ENCODE peak calls at places on chromosome 14, in eight cellular contexts. N, M, P, H, U, Z, S and L are unnamed samples.

GRCh38 chr14:96249016-96249415 is 7.0 kb upstream of the BDKRB1 start:
- DNase-seq in N (peak; percentile 98), M (peak; percentile 90), P (no peak), H (peak; percentile 89), U (no peak), Z (no peak), S (no peak), L (peak; percentile 78)

GRCh38 chr14:92880851-92881250 is 42.1 kb upstream of the CHGA start:
- DNase-seq in N (peak; percentile 52), M (peak; percentile 58), P (no peak), H (peak; percentile 55), U (no peak), Z (peak; percentile 43), S (no peak), L (peak; percentile 18)

GRCh38 chr14:100142073-100143040 is 17.1 kb downstream of the DEGS2 start:
- DNase-seq in N (no peak), M (peak; percentile 26), P (peak; percentile 84), H (no peak), U (no peak), Z (no peak), S (no peak), L (no peak)

GRCh38 chr14:102909462-102909861 is 13.0 kb upstream of the AMN start:
- DNase-seq in N (no peak), M (no peak), P (no peak), H (no peak), U (no peak), Z (no peak), S (no peak), L (no peak)

GRCh38 chr14:85468815-85469214 is 61.1 kb upstream of the FLRT2 start:
- DNase-seq in N (no peak), M (no peak), P (no peak), H (no peak), U (no peak), Z (no peak), S (no peak), L (no peak)

GRCh38 chr14:104879983-104880565 is 15.0 kb downstream of the CEP170B start:
- DNase-seq in N (no peak), M (no peak), P (no peak), H (no peak), U (no peak), Z (no peak), S (no peak), L (no peak)

GRCh38 chr14:102341566-102341965 is 21.1 kb downstream of the CINP start:
- DNase-seq in N (no peak), M (no peak), P (no peak), H (no peak), U (no peak), Z (no peak), S (no peak), L (no peak)

GRCh38 chr14:100827751-100828447 is 2.0 kb downstream of the MEG3 start:
- DNase-seq in N (peak; percentile 80), M (peak; percentile 94), P (no peak), H (peak; percentile 88), U (no peak), Z (no peak), S (no peak), L (no peak)

GRCh38 chr14:49882826-49883694 is 9.8 kb upstream of the ARF6 start:
- DNase-seq in N (no peak), M (peak; percentile 34), P (no peak), H (no peak), U (no peak), Z (no peak), S (no peak), L (no peak)

GRCh38 chr14:37969511-37969979 is 238.2 kb upstream of the SSTR1 start:
- DNase-seq in N (no peak), M (no peak), P (no peak), H (no peak), U (no peak), Z (no peak), S (no peak), L (no peak)

GRCh38 chr14:64126548-64126947 is 167.6 kb downstream of the ESR2 start:
- DNase-seq in N (no peak), M (no peak), P (no peak), H (no peak), U (no peak), Z (no peak), S (no peak), L (no peak)

GRCh38 chr14:53692451-53693330 is 263.9 kb downstream of the BMP4 start:
- DNase-seq in N (no peak), M (no peak), P (no peak), H (no peak), U (no peak), Z (no peak), S (no peak), L (no peak)

GRCh38 chr14:93926873-93927571 is at the start of gene FAM181A:
- DNase-seq in N (no peak), M (no peak), P (no peak), H (no peak), U (no peak), Z (no peak), S (no peak), L (no peak)

GRCh38 chr14:21092147-21093011 is 6.1 kb downstream of the ZNF219 start:
- DNase-seq in N (peak; percentile 69), M (peak; percentile 82), P (peak; percentile 96), H (peak; percentile 49), U (peak; percentile 85), Z (peak; percentile 80), S (peak; percentile 85), L (no peak)

GRCh38 chr14:68210729-68211299 is 391.2 kb downstream of the RAD51B start:
- DNase-seq in N (peak; percentile 91), M (peak; percentile 98), P (no peak), H (peak; percentile 82), U (peak; percentile 25), Z (peak; percentile 29), S (no peak), L (peak; percentile 97)

GRCh38 chr14:24845851-24846250 is 204.1 kb downstream of the STXBP6 start:
- DNase-seq in N (no peak), M (no peak), P (no peak), H (no peak), U (no peak), Z (no peak), S (no peak), L (no peak)

GRCh38 chr14:103179078-103179477 is 55.8 kb downstream of the TNFAIP2 start:
- DNase-seq in N (no peak), M (no peak), P (no peak), H (no peak), U (no peak), Z (peak; percentile 15), S (no peak), L (no peak)

GRCh38 chr14:102789349-102789748 is 12.1 kb downstream of the TRAF3 start:
- DNase-seq in N (no peak), M (no peak), P (no peak), H (no peak), U (no peak), Z (no peak), S (no peak), L (no peak)